ENCODE peak calls at places on chromosomes 11 and 22, in seven cellular contexts. J is HL-60, U is Peyer's patch, T is nephron progenitor cell, H is GM20000, I is A549, A is RWPE1. O is an unnamed sample.

GRCh38 chr11:59759900-59760299 is 4.7 kb downstream of the STX3 start:
- DNase-seq in J (no peak), U (no peak), T (no peak), H (no peak), I (no peak), A (no peak), O (no peak)

GRCh38 chr11:102807921-102808320 is 10.0 kb upstream of the MMP1 start:
- DNase-seq in J (no peak), U (no peak), T (peak), H (peak), I (peak), A (no peak), O (no peak)

GRCh38 chr22:37498289-37498909 is 12.2 kb upstream of the MFNG start:
- DNase-seq in J (no peak), U (peak), T (peak), H (peak), I (peak), A (no peak), O (no peak)

GRCh38 chr11:65291613-65292012 is 23.1 kb upstream of the CDC42EP2 start:
- DNase-seq in J (no peak), U (no peak), T (no peak), H (no peak), I (peak), A (no peak), O (no peak)

GRCh38 chr11:64870176-64870892 is 8.1 kb downstream of the EHD1 start:
- DNase-seq in J (no peak), U (no peak), T (no peak), H (no peak), I (no peak), A (no peak), O (peak)

GRCh38 chr22:39214383-39215069 is 30.3 kb downstream of the PDGFB start:
- DNase-seq in J (no peak), U (no peak), T (no peak), H (no peak), I (peak), A (peak), O (peak)

GRCh38 chr11:134125507-134125906 is 56.6 kb downstream of the JAM3 start:
- DNase-seq in J (no peak), U (no peak), T (no peak), H (no peak), I (no peak), A (no peak), O (no peak)

GRCh38 chr11:121299417-121299816 is 6.8 kb downstream of the SC5D start:
- DNase-seq in J (no peak), U (no peak), T (no peak), H (no peak), I (no peak), A (no peak), O (no peak)

GRCh38 chr11:69039501-69039900 is 9.2 kb upstream of the TPCN2 start:
- DNase-seq in J (no peak), U (no peak), T (no peak), H (no peak), I (no peak), A (no peak), O (no peak)

GRCh38 chr11:131745405-131745804 is 375.0 kb downstream of the NTM start:
- DNase-seq in J (no peak), U (no peak), T (no peak), H (no peak), I (no peak), A (no peak), O (no peak)

GRCh38 chr11:34381775-34382174 is 24.0 kb upstream of the ABTB2 start:
- DNase-seq in J (no peak), U (no peak), T (no peak), H (no peak), I (no peak), A (no peak), O (no peak)

GRCh38 chr11:75527938-75528845 is 2.5 kb upstream of the GDPD5 start:
- DNase-seq in J (no peak), U (no peak), T (peak), H (no peak), I (no peak), A (no peak), O (no peak)

GRCh38 chr11:66674964-66675602 is 2.6 kb downstream of the RBM4B start:
- DNase-seq in J (no peak), U (no peak), T (no peak), H (no peak), I (no peak), A (no peak), O (no peak)

GRCh38 chr11:45745065-45745811 is 59.7 kb upstream of the SLC35C1 start:
- DNase-seq in J (no peak), U (no peak), T (no peak), H (no peak), I (no peak), A (no peak), O (no peak)

GRCh38 chr11:44593194-44593593 is 27.7 kb downstream of the CD82 start:
- DNase-seq in J (no peak), U (no peak), T (no peak), H (no peak), I (no peak), A (no peak), O (peak)

GRCh38 chr22:19810381-19811141 is 44.1 kb downstream of the GNB1L start:
- DNase-seq in J (no peak), U (peak), T (no peak), H (no peak), I (no peak), A (no peak), O (no peak)

GRCh38 chr11:19595840-19596751 is 116.5 kb upstream of the NAV2 start:
- DNase-seq in J (no peak), U (no peak), T (no peak), H (no peak), I (peak), A (peak), O (peak)

GRCh38 chr11:1699771-1700170 is 2.8 kb downstream of the KRTAP5-6 start:
- DNase-seq in J (no peak), U (no peak), T (no peak), H (no peak), I (no peak), A (no peak), O (no peak)

GRCh38 chr22:37752189-37753061 is 55.3 kb upstream of the GCAT start:
- DNase-seq in J (no peak), U (peak), T (no peak), H (no peak), I (peak), A (peak), O (peak)

GRCh38 chr11:1500466-1501420 is 14.2 kb upstream of the MOB2 start:
- DNase-seq in J (no peak), U (peak), T (no peak), H (no peak), I (no peak), A (no peak), O (no peak)

GRCh38 chr11:67564230-67564629 is 19.4 kb upstream of the GSTP1 start:
- DNase-seq in J (no peak), U (no peak), T (no peak), H (no peak), I (no peak), A (no peak), O (peak)

GRCh38 chr11:46520971-46521745 is 72.7 kb downstream of the AMBRA1 start:
- DNase-seq in J (no peak), U (no peak), T (no peak), H (no peak), I (no peak), A (peak), O (peak)

GRCh38 chr11:57425565-57426438 is 1.1 kb downstream of the SLC43A3 start:
- DNase-seq in J (peak), U (peak), T (no peak), H (no peak), I (no peak), A (no peak), O (peak)

GRCh38 chr11:105609341-105609781 is 512 bp upstream of the GRIA4 start:
- DNase-seq in J (no peak), U (no peak), T (peak), H (peak), I (no peak), A (peak), O (peak)

DNA sequence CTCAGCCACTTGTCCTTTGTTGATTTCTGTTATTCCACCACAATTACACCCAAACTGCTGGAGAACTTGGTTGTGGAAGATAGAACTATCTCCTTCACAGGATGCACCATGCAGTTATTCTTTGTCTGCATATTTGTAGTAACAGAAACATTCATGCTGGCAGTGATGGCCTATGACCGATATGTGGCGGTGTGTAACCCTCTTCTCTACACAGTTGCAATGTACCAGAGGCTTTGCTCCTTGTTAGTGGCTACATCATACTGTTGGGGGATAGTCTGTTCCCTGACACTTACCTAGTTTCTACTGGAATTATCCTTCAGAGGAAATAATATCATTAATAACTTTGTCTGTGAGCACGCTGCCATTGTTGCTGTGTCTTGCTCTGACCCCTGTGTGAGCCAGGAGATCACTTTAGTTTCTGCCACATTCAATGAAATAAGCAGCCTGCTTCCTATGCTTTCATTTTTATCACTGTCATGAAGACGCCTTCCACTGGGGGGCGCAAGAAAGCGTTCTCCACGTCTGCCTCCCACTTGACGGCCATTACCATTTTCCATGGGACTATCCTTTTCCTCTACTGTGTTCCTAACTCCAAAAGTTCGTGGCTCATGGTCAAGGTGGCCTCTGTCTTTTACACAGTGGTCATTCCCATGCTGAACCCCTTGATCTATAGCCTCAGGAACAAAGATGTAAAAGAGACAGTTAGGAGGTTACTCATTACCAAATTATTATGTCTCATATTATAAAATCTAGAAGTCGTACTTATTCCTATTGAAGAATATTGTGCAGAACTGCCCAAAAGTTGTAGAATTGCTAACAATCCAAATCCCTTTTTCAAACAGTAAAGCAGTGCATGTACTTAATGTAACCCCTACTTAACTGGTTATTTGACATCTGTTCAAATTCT is 53.2 kb downstream of the OR4C6 start:
- DNase-seq in J (no peak), U (no peak), T (no peak), H (no peak), I (peak), A (no peak), O (no peak)
- TF ChIP-seq CTCF in J (no peak), U (no peak), T (no peak), H (peak), I (no peak), A (peak), O (peak)

GRCh38 chr11:7904910-7905309 is 26.2 kb downstream of the OR10A6 start:
- DNase-seq in J (no peak), U (no peak), T (no peak), H (no peak), I (no peak), A (no peak), O (peak)
- TF ChIP-seq CTCF in J (no peak), U (no peak), T (no peak), H (no peak), I (no peak), A (no peak), O (peak)

DNA sequence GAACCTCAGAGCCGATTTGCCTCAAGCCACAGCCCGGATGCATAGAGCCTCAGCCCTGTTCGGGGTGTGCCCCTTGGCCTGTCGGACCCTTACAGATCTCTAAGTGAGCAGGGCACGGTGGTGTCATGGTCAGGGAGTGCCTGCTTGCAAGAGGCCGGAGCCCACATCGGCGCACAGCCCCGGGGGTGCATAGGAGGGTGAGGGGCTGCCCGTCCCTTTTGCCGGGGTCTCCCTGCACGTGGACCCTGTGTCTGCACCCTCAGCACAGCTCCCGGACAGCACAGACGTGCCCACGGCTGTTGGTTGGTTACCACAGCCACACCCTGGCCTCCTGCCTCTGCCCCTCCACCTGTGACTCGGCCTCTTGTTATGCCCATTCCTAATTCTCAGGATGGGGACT is 6.5 kb downstream of the RAB36 start:
- DNase-seq in J (no peak), U (no peak), T (no peak), H (no peak), I (no peak), A (no peak), O (no peak)
- TF ChIP-seq CTCF in J (no peak), U (no peak), T (no peak), H (no peak), I (no peak), A (no peak), O (no peak)

GRCh38 chr11:123302751-123303195 is 107.7 kb upstream of the CLMP start:
- DNase-seq in J (no peak), U (no peak), T (no peak), H (peak), I (peak), A (no peak), O (peak)
- TF ChIP-seq CTCF in J (no peak), U (no peak), T (no peak), H (no peak), I (no peak), A (no peak), O (no peak)

GRCh38 chr11:108117746-108118371 is 3.5 kb upstream of the ACAT1 start:
- DNase-seq in J (no peak), U (no peak), T (no peak), H (peak), I (peak), A (peak), O (peak)
- TF ChIP-seq CTCF in J (peak), U (no peak), T (peak), H (no peak), I (peak), A (peak), O (peak)

DNA sequence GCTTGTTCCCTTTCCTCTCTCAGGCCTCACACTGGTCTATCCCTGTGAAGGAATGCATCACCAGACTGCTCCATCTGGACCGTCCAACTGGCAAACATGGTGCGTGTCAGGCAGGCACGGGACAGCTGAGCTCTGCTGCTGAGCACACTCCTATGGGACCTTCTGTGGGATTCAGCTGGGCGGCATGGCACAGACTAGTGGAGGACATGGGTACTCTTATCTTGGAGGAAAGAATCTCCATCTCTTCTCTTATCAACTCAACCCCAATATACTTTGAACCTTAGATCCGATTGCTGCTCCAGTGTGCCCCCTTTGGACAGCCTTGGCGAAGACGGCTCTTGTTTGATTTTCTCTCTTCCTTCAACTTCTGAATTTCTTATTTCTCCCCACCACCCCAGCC is 593.6 kb downstream of the ETS1 start:
- DNase-seq in J (no peak), U (no peak), T (no peak), H (no peak), I (peak), A (no peak), O (no peak)
- TF ChIP-seq CTCF in J (no peak), U (no peak), T (no peak), H (no peak), I (no peak), A (no peak), O (no peak)

O was measured in mammary epithelial cell.